ENCODE peak calls at places on chromosomes 7 and 10, in nine cellular contexts. P is K562, L is HepG2, F is A549, Q is HCT116, C is HL-60, R is Panc1, O is SK-N-SH, I is GM12878. Z is an unnamed sample.

GRCh38 chr7:30321992-30322637 is 37.7 kb downstream of the ZNRF2 start:
- DNase-seq in F (no peak), O (no peak), P (no peak), Q (no peak), C (peak; percentile 14), I (peak; percentile 74), R (no peak), L (no peak), Z (no peak)

GRCh38 chr7:87926581-87927461 is 7.2 kb upstream of the ADAM22 start:
- DNase-seq in L (peak; percentile 30), C (no peak), P (no peak), F (no peak), R (no peak), I (peak; percentile 95), O (no peak), Q (no peak), Z (peak; percentile 90)

GRCh38 chr7:128869944-128870285 is 7.3 kb downstream of the ATP6V1F start:
- DNase-seq in R (no peak), I (no peak), P (no peak), F (no peak), Q (no peak), L (no peak), O (no peak), C (no peak), Z (peak; percentile 60)

GRCh38 chr7:24713850-24714675 is 43.2 kb downstream of the GSDME start:
- DNase-seq in L (no peak), Q (no peak), P (no peak), R (no peak), I (no peak), O (no peak), F (no peak), C (no peak), Z (no peak)

GRCh38 chr10:93595378-93596288 is 5.4 kb downstream of the RBP4 start:
- DNase-seq in I (no peak), Q (no peak), F (no peak), P (no peak), C (no peak), L (no peak), O (no peak), R (no peak), Z (no peak)

GRCh38 chr7:130943981-130944380 is 210.0 kb upstream of the KLF14 start:
- DNase-seq in R (no peak), L (no peak), Q (no peak), C (no peak), I (no peak), O (no peak), P (no peak), F (no peak), Z (no peak)

GRCh38 chr7:74032624-74033371 is 4.8 kb downstream of the ELN start:
- DNase-seq in R (no peak), C (no peak), P (no peak), L (no peak), F (no peak), O (no peak), Q (no peak), I (no peak), Z (no peak)

GRCh38 chr7:142739927-142740492 is 9.3 kb upstream of the PRSS1 start:
- DNase-seq in O (no peak), F (no peak), P (no peak), L (no peak), C (no peak), R (no peak), I (no peak), Q (peak; percentile 1), Z (peak; percentile 18)

GRCh38 chr7:43431020-43431595 is 151.8 kb upstream of the STK17A start:
- DNase-seq in C (no peak), I (no peak), L (no peak), R (no peak), O (no peak), P (no peak), Q (no peak), F (no peak), Z (peak; percentile 26)

GRCh38 chr7:156903232-156903909 is 10.4 kb upstream of the LMBR1 start:
- DNase-seq in Q (peak; percentile 89), P (no peak), L (peak; percentile 37), R (no peak), F (peak; percentile 60), O (no peak), I (no peak), C (no peak), Z (no peak)

GRCh38 chr7:138208864-138209263 is 132.6 kb downstream of the AKR1D1 start:
- DNase-seq in I (no peak), C (no peak), L (no peak), R (no peak), Q (no peak), F (no peak), O (no peak), P (no peak), Z (no peak)

GRCh38 chr10:97939446-97939990 is 89.9 kb downstream of the GOLGA7B start:
- DNase-seq in C (no peak), O (no peak), F (no peak), Q (no peak), L (no peak), I (no peak), R (no peak), P (no peak), Z (no peak)

GRCh38 chr7:71311576-71311975 is 179.6 kb downstream of the GALNT17 start:
- DNase-seq in R (no peak), I (no peak), O (no peak), Q (no peak), F (no peak), P (no peak), C (no peak), L (no peak), Z (no peak)

GRCh38 chr10:89088901-89089300 is 98.3 kb downstream of the FAS start:
- DNase-seq in C (no peak), L (no peak), P (no peak), O (no peak), R (no peak), Q (no peak), I (no peak), F (no peak), Z (no peak)
- TF ChIP-seq REST in C (no peak), L (no peak), P (no peak), O (no peak), R (no peak), Q (no peak), I (no peak), F (no peak), Z (no peak)

GRCh38 chr10:69089638-69090599 is 2.0 kb downstream of the SRGN start:
- DNase-seq in R (no peak), F (no peak), C (no peak), O (no peak), I (peak; percentile 65), L (no peak), Q (no peak), P (no peak), Z (no peak)

GRCh38 chr10:69088471-69088769 is 517 bp downstream of the SRGN start:
- DNase-seq in I (no peak), P (no peak), C (no peak), O (no peak), L (no peak), F (no peak), Q (no peak), R (no peak), Z (no peak)

GRCh38 chr10:69087600-69088470 is at the start of gene SRGN:
- DNase-seq in L (no peak), I (peak; percentile 97), F (peak; percentile 68), O (no peak), C (peak; percentile 90), R (no peak), P (peak; percentile 27), Q (no peak), Z (no peak)

GRCh38 chr10:69090687-69091450 is 3.0 kb downstream of the SRGN start:
- DNase-seq in F (no peak), O (no peak), P (no peak), L (no peak), I (no peak), R (no peak), C (no peak), Q (no peak), Z (no peak)

DNA sequence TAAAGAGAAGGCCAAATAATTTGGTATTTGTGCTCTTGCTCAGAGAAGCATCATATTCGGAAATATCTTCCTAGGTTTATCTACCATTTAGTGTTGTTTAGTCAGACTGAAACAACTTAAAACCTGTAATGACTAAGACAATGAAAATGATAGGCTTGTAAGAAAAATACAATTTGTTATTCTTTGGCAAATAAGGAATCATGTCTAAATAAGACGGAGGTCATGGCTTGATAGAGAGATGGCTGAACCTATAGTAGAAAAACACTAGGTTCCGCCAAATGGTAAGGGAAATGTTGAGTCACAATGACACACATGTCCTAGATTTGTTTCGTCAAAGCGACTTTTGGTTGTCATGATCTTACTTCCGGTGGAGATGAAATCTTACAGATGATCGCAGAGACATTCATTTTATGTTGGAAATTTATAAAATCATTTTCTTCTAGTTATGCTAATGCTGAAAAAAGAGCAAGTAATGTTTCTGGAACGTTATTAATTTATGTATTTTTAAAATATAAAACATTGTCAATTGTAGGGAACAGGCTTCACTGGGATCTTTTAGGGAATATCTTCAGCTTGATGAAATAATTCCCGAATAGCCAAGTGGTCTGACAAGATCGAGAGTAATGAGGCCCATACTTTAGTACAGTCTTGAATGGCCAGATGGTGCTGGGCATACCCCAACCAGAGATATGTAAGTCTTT is 1.0 kb downstream of the SRGN start:
- DNase-seq in O (no peak), P (peak; percentile 56), F (peak; percentile 80), C (no peak), R (no peak), Q (no peak), I (peak; percentile 61), L (no peak), Z (no peak)
- H3K4me3 ChIP-seq in O (no peak overlapping the region), P (peak overlapping the region; percentile 51), F (peak overlapping the region; percentile 59), C (peak overlapping the region; percentile 55), R (no peak overlapping the region), Q (no peak overlapping the region), I (peak overlapping the region; percentile 73), L (no peak overlapping the region), Z (no peak overlapping the region)

GRCh38 chr7:33191326-33191725 is 62.0 kb downstream of the BBS9 start:
- DNase-seq in P (no peak), F (no peak), C (no peak), Q (no peak), L (peak; percentile 54), O (no peak), I (no peak), R (no peak), Z (peak; percentile 51)
- TF ChIP-seq REST in P (no peak), F (no peak), C (no peak), Q (no peak), L (no peak), O (no peak), I (no peak), R (no peak), Z (no peak)

DNA sequence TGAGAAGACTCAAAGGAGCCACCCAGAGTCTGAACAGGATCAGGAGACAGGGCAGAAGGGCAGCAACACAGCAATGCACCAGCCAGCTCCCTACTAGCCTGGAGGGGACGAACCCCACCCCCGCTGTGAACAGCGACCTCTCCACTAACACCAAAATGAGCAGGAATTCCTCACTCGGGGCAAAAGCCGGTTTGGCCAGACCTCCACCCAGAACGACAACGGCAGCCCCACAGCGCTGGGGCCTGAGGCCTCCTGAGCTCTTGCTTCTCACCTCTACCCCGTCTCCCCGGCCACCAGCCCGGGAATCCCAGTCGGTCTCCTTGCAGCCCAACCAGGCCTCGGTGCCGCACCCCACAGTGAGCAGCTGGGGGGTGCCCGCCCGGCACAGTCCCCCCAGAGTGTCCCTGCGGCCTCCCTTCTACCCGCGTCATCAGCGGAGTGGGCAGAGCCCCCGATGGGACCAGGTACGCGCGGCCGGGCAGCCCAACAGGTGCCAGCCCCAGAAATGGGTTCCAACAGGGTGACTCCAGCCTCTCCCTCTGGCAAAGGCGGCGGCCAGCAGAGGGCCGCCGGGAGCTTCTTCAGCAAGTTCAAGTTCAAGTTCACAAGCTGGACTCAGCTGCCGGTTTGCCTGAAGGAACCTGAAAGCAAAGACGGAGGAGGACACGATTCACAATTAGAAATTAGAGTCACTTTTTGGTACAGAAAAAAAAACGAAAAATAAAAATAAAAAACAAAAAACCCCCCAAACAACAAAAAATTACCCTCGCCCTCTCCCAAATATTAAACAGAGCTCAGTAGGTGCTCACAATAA is 129.0 kb downstream of the MARCHF5 start:
- DNase-seq in C (no peak), I (no peak), P (no peak), Q (no peak), F (no peak), O (no peak), L (peak; percentile 42), R (no peak), Z (peak; percentile 86)
- H3K4me3 ChIP-seq in C (no peak overlapping the region), I (peak overlapping the region; percentile 45), P (no peak overlapping the region), Q (no peak overlapping the region), F (no peak overlapping the region), O (no peak overlapping the region), L (peak overlapping the region; percentile 19), R (no peak overlapping the region), Z (peak overlapping the region; percentile 59)